ENCODE peak calls at places on chromosomes 12 and 14, in six cellular contexts. S, O, T, B, E and L are unnamed samples.

GRCh38 chr12:79690606-79691298 is at the start of gene PAWR:
- DNase-seq in S (peak; percentile 79), O (peak; percentile 82), T (peak; percentile 21), B (peak; percentile 88), E (peak; percentile 41), L (peak; percentile 93)

GRCh38 chr12:93676408-93677194 is 574 bp upstream of the CRADD start:
- DNase-seq in S (no peak), O (no peak), T (no peak), B (no peak), E (no peak), L (no peak)

GRCh38 chr12:107462428-107463332 is 222.9 kb upstream of the PWP1 start:
- DNase-seq in S (no peak), O (no peak), T (no peak), B (no peak), E (no peak), L (no peak)

GRCh38 chr12:12560587-12561304 is 1.9 kb downstream of the DUSP16 start:
- DNase-seq in S (no peak), O (no peak), T (no peak), B (peak; percentile 42), E (peak; percentile 66), L (peak; percentile 60)

GRCh38 chr14:89519000-89519399 is 102.0 kb upstream of the FOXN3 start:
- DNase-seq in S (no peak), O (no peak), T (no peak), B (no peak), E (no peak), L (no peak)

GRCh38 chr14:51369814-51370213 is 129.8 kb downstream of the TMX1 start:
- DNase-seq in S (peak; percentile 5), O (no peak), T (no peak), B (peak; percentile 56), E (peak; percentile 39), L (peak; percentile 53)

GRCh38 chr14:29999013-29999539 is 71.4 kb upstream of the PRKD1 start:
- DNase-seq in S (no peak), O (no peak), T (no peak), B (no peak), E (no peak), L (no peak)

GRCh38 chr12:127052491-127053232 is 1214.3 kb upstream of the TMEM132C start:
- DNase-seq in S (no peak), O (no peak), T (no peak), B (no peak), E (no peak), L (no peak)

GRCh38 chr14:99012703-99013102 is 259.3 kb downstream of the BCL11B start:
- DNase-seq in S (no peak), O (no peak), T (no peak), B (no peak), E (no peak), L (no peak)
- TF ChIP-seq CTCF in S (no peak), O (no peak), T (no peak), B (no peak), E (no peak), L (no peak)

GRCh38 chr12:64269161-64269560 is 47.1 kb upstream of the KICS2 start:
- DNase-seq in S (no peak), O (no peak), T (no peak), B (no peak), E (no peak), L (no peak)

GRCh38 chr12:64270411-64270810 is 48.3 kb upstream of the KICS2 start:
- DNase-seq in S (no peak), O (no peak), T (no peak), B (no peak), E (no peak), L (no peak)

GRCh38 chr12:64268409-64268808 is 46.3 kb upstream of the KICS2 start:
- DNase-seq in S (no peak), O (no peak), T (no peak), B (no peak), E (no peak), L (no peak)

GRCh38 chr12:64278421-64278820 is 56.3 kb upstream of the KICS2 start:
- DNase-seq in S (no peak), O (no peak), T (no peak), B (no peak), E (no peak), L (no peak)

DNA sequence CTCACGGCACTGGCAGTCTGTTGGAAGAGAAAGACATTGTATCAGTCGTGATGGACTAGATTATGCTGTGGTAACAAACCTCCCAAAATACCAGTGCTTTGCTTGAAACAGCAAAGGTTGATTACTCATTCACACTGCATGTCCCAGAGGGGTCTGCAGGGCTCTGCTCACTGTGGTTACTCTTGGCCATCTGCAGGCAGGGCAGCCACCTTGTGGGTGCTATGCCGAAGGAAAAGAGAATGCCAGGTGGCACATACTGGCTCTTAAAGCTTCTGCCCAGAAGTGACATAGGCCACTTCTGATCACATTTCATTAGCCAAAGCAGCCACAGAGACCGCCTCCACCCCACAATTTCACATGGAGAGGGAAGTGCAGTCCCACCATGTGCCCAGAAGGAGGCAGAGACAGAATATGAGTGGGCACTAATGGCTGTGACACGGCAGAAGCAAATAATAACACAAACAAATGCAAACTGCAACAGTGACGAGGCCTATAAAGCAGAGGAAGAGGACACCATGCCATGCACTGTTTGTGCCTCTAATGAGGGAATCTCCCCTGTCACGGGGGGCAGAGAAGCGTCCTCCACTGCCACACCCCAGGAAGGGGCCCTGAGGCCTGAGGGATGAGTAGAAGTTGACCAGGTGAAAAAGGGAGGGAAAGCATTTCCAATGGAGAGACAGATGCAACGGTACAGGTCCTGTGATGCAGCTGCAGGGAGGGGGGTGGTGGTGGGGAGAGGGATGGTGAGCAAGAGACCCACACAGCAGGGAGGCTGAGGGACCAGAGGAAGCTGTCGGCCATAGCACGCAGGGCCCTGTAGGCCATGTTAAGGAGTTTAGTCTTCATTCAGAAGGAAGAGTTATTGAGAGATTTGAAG is 51.7 kb upstream of the KICS2 start:
- DNase-seq in S (peak; percentile 57), O (no peak), T (no peak), B (peak; percentile 20), E (peak; percentile 34), L (no peak)
- TF ChIP-seq CTCF in S (peak; percentile 57), O (no peak), T (peak; percentile 45), B (peak; percentile 32), E (peak; percentile 34), L (peak; percentile 41)

GRCh38 chr12:45655186-45655585 is 74.3 kb upstream of the ARID2 start:
- DNase-seq in S (no peak), O (no peak), T (no peak), B (no peak), E (peak; percentile 73), L (no peak)
- TF ChIP-seq CTCF in S (no peak), O (no peak), T (no peak), B (no peak), E (peak; percentile 32), L (no peak)

GRCh38 chr12:26156996-26157395 is 32.2 kb upstream of the BHLHE41 start:
- DNase-seq in S (no peak), O (no peak), T (no peak), B (no peak), E (no peak), L (no peak)

GRCh38 chr12:26150737-26151450 is 26.1 kb upstream of the BHLHE41 start:
- DNase-seq in S (no peak), O (no peak), T (no peak), B (no peak), E (no peak), L (no peak)

GRCh38 chr12:26156201-26156871 is 31.5 kb upstream of the BHLHE41 start:
- DNase-seq in S (no peak), O (no peak), T (no peak), B (peak; percentile 68), E (no peak), L (peak; percentile 63)

GRCh38 chr12:26152507-26153102 is 27.8 kb upstream of the BHLHE41 start:
- DNase-seq in S (no peak), O (no peak), T (no peak), B (no peak), E (no peak), L (no peak)

DNA sequence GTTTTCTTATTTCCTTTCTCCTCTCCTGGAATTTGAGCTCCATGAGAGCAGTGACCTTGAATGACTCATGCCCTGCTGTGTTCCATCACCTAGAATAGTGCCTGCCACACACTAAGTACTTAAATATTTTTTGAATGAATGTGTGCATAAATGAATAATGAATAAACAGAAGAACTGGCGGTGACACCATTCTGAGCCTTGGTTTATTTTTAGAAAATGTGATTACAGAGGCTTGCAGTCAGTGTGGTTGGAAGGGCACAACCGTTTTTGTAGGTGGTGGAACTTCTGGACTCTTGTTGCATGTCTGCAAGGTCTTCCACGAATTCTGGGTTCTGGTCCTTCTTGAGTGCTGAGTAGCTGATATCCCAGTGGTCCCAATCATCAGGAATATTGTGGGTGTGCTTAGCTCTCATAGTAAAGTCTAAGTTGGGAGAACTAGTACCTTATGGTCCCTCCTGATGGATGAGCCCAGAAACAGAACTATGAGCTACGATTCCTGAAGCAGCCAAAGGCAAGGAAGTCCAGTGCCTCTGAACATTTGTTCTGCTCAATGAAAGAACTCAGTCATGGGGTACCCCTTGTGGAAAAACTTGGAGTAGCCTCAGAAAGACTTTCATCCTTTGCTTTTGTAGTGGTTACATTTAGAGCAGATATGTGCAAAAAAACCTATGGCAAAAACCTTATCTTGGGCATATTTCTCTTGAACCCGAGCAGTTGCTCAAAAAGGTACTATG is 28.8 kb upstream of the BHLHE41 start:
- DNase-seq in S (no peak), O (no peak), T (no peak), B (no peak), E (no peak), L (no peak)
- TF ChIP-seq CTCF in S (peak; percentile 19), O (no peak), T (no peak), B (no peak), E (no peak), L (no peak)

DNA sequence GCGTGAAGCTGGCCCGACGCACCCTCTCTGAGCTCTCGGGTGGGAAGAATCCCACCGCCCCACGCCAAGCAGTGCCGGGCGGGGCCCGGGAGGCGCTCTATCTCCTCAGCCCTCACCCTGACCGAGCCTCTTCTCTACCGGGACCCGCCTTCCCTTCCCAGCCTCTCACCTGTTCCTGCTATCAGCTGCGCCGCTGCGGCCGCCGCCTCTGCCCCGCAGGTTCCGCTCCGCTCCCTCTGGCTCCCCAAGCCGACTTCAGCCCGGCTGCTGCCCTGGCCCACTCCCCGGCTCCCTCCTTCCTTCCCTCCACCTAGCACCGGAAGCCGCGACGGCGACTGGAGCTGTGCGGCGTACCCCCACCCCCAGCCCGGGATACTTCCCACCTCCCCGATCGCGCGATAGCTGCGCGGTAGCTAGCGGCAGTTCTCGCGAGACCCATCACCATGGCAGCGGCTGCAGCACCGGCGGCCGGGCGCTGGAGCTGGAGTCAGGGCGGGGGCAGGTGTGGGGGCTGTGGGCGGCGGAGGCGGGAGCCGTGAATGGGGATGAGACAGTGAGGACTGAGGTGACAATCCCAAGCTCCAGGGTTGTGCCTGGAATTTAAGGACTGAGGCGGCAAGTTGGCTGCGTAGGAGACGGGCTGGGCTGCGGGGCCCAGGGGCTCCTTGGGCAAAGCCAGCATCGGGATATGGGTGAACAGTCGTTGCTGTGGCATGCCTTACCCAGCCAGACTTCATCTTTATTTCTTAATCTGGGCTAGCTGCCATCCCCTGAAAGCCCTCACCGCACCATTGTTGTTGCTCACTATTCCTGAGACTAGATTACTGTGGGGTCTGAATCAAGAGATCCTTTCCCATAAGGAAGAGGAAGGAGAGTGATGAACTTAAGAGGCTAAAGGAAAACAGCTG is at the start of gene ARF3:
- DNase-seq in S (peak; percentile 98), O (peak; percentile 95), T (peak; percentile 82), B (peak; percentile 97), E (peak; percentile 94), L (peak; percentile 95)
- TF ChIP-seq CTCF in S (no peak), O (no peak), T (no peak), B (no peak), E (no peak), L (no peak)

DNA sequence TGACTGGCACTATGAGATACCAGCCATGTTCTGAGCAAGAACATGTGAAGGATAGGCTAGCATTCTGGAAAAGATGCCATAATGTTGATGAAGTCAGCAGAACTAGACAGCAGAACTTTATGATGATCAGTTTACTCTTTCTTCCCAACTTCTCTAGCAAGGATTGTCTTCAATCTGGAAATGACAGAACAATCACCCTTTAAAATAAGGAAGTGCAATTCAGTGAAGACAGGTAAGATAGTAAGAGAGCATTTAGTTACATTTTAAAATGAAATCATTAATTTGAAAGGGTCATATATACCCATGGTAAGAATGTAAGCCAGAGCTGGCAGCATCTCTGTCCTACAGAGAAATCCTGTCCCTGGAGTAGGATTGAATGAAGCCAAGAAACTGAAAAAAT is 66.0 kb upstream of the C12orf71 start:
- DNase-seq in S (no peak), O (no peak), T (no peak), B (no peak), E (no peak), L (no peak)
- TF ChIP-seq CTCF in S (no peak), O (no peak), T (no peak), B (no peak), E (no peak), L (no peak)